ENCODE peak calls at places on chromosomes 2 and 18, in seven cellular contexts. F, V, X, H, Z, E and G are unnamed samples.

GRCh38 chr2:1854747-1855146 is 110.4 kb upstream of the PXDN start:
- DNase-seq in X (no peak), F (peak), H (no peak), V (no peak), E (no peak), Z (no peak), G (no peak)

GRCh38 chr2:217890445-217890844 is 112.3 kb downstream of the TNS1 start:
- DNase-seq in Z (no peak), E (no peak), H (peak), V (no peak), F (peak), X (no peak), G (no peak)

GRCh38 chr18:63788447-63789096 is 13.4 kb downstream of the SERPINB7 start:
- DNase-seq in Z (no peak), H (peak), E (peak), V (peak), X (peak), F (peak), G (peak)

GRCh38 chr2:208406474-208407451 is at the start of gene PTH2R:
- DNase-seq in F (no peak), Z (peak), V (no peak), E (no peak), H (peak), X (no peak), G (no peak)

GRCh38 chr2:174343638-174344455 is 9.1 kb downstream of the SP9 start:
- DNase-seq in Z (no peak), H (no peak), E (no peak), V (no peak), F (no peak), X (no peak), G (no peak)

GRCh38 chr2:25982273-25982967 is at the start of gene KIF3C:
- DNase-seq in H (peak), F (peak), Z (peak), V (peak), E (peak), X (no peak), G (peak)

GRCh38 chr18:38923136-38923535 is 1357.5 kb upstream of the CELF4 start:
- DNase-seq in F (no peak), H (no peak), E (no peak), X (no peak), Z (no peak), V (no peak), G (no peak)

GRCh38 chr2:121358291-121358690 is 73.3 kb upstream of the TFCP2L1 start:
- DNase-seq in F (no peak), V (no peak), X (no peak), H (no peak), E (no peak), Z (no peak), G (no peak)

GRCh38 chr18:154151-154550 is 4.2 kb upstream of the USP14 start:
- DNase-seq in E (no peak), X (no peak), H (no peak), V (no peak), F (peak), Z (no peak), G (no peak)

GRCh38 chr2:238897911-238898311 is 50.0 kb downstream of the TWIST2 start:
- DNase-seq in X (no peak), Z (no peak), V (no peak), F (no peak), H (no peak), E (no peak), G (no peak)

GRCh38 chr2:46353509-46353908 is 56.3 kb downstream of the EPAS1 start:
- DNase-seq in V (no peak), H (peak), E (no peak), X (no peak), F (no peak), Z (no peak), G (no peak)

GRCh38 chr2:111235616-111236015 is 114.9 kb downstream of the BCL2L11 start:
- DNase-seq in Z (no peak), F (no peak), X (no peak), V (no peak), H (no peak), E (no peak), G (no peak)

GRCh38 chr2:11459816-11460215 is 6.1 kb downstream of the E2F6 start:
- DNase-seq in F (no peak), V (no peak), E (no peak), X (no peak), H (no peak), Z (no peak), G (no peak)

GRCh38 chr18:13725566-13726227 is 661 bp downstream of the FAM210A start:
- DNase-seq in Z (no peak), F (no peak), V (peak), X (no peak), E (peak), H (peak), G (no peak)

GRCh38 chr18:49572935-49573334 is 11.1 kb downstream of the LIPG start:
- DNase-seq in X (no peak), V (no peak), F (no peak), E (no peak), H (no peak), Z (no peak), G (no peak)

GRCh38 chr2:129709030-129709955 is 270.2 kb upstream of the RAB6C start:
- DNase-seq in F (no peak), E (no peak), H (no peak), Z (no peak), V (peak), X (no peak), G (no peak)

GRCh38 chr2:178295115-178295514 is 100.8 kb downstream of the OSBPL6 start:
- DNase-seq in X (no peak), E (no peak), H (no peak), V (no peak), Z (no peak), F (no peak), G (no peak)

GRCh38 chr2:108169982-108170625 is 69.7 kb upstream of the SULT1C3 start:
- DNase-seq in Z (no peak), V (no peak), H (no peak), E (no peak), F (no peak), X (no peak), G (no peak)
- TF ChIP-seq CTCF in Z (no peak), V (peak), H (peak), E (peak), F (peak), X (peak), G (peak)

GRCh38 chr2:73984203-73984921 is at the start of gene TET3:
- DNase-seq in V (no peak), H (peak), X (no peak), E (peak), F (no peak), Z (peak), G (no peak)
- TF ChIP-seq CTCF in V (no peak), H (no peak), X (no peak), E (no peak), F (no peak), Z (no peak), G (no peak)

DNA sequence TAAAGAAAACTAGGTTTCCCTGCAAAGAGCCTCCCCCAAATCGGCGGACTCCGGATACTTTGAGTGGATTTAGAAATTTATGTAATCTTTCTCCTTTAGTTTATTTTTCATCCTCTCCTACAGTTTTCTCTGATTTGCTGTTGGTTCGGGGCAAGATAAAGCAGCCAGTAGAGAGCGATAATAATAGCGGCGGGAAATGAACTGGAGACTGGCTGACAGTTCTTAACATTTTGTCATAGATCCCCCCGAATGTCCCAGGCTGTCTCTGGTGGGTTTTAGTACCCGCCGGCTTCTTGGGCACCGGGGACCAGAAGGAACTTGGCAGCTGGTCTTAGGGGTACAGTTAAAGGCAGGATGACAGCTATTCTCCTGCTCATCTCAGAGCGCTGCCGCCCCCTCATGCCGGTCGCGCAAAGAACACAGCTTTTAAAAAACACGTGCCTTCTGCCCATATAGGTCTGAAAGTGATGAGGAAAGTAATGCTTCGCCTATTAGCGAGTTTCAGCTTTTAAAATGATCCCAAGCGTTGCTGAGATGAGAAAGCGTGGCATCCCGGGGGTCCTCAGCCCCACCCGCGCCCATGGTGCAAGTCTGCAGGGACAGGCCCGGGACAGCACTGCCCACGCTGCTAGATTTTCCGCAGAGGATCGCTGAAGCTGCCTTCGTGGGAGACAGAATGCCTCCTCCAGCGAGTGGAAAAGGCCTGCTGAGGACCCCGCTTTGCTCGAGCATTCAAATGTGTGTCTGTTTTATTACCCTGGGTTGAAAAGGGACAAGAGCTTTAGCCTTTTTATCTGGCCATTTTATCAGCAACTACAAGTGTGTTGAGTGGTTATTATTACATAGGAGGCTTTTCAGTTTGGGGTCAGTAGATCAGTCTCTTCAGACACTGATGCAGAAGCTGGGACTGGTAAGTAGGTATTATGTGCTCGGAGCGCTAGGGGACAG is 3.8 kb downstream of the ONECUT2 start:
- DNase-seq in H (no peak), X (no peak), E (no peak), F (no peak), Z (no peak), V (no peak), G (no peak)
- TF ChIP-seq CTCF in H (no peak), X (no peak), E (no peak), F (no peak), Z (no peak), V (no peak), G (no peak)

GRCh38 chr2:27320958-27321543 is 1.8 kb downstream of the MPV17 start:
- DNase-seq in E (no peak), Z (peak), F (peak), V (no peak), X (peak), H (peak), G (no peak)
- TF ChIP-seq CTCF in E (no peak), Z (no peak), F (peak), V (no peak), X (peak), H (peak), G (no peak)

GRCh38 chr2:240527153-240527750 is 30.5 kb downstream of the ANKMY1 start:
- DNase-seq in V (no peak), F (no peak), E (no peak), H (no peak), X (no peak), Z (no peak), G (no peak)
- TF ChIP-seq CTCF in V (no peak), F (no peak), E (no peak), H (no peak), X (no peak), Z (no peak), G (no peak)

GRCh38 chr2:189222440-189222839 is 42.9 kb upstream of the COL5A2 start:
- DNase-seq in E (no peak), V (no peak), F (no peak), H (peak), Z (peak), X (no peak), G (no peak)

GRCh38 chr2:189226017-189226416 is 46.5 kb upstream of the COL5A2 start:
- DNase-seq in Z (no peak), V (no peak), X (no peak), H (no peak), F (no peak), E (no peak), G (no peak)

GRCh38 chr2:189221811-189222210 is 42.2 kb upstream of the COL5A2 start:
- DNase-seq in H (no peak), F (no peak), X (no peak), E (no peak), V (no peak), Z (no peak), G (no peak)

GRCh38 chr2:189225032-189225431 is 45.5 kb upstream of the COL5A2 start:
- DNase-seq in Z (no peak), E (no peak), H (no peak), F (no peak), X (no peak), V (peak), G (no peak)
- TF ChIP-seq CTCF in Z (no peak), E (no peak), H (no peak), F (no peak), X (no peak), V (no peak), G (no peak)

DNA sequence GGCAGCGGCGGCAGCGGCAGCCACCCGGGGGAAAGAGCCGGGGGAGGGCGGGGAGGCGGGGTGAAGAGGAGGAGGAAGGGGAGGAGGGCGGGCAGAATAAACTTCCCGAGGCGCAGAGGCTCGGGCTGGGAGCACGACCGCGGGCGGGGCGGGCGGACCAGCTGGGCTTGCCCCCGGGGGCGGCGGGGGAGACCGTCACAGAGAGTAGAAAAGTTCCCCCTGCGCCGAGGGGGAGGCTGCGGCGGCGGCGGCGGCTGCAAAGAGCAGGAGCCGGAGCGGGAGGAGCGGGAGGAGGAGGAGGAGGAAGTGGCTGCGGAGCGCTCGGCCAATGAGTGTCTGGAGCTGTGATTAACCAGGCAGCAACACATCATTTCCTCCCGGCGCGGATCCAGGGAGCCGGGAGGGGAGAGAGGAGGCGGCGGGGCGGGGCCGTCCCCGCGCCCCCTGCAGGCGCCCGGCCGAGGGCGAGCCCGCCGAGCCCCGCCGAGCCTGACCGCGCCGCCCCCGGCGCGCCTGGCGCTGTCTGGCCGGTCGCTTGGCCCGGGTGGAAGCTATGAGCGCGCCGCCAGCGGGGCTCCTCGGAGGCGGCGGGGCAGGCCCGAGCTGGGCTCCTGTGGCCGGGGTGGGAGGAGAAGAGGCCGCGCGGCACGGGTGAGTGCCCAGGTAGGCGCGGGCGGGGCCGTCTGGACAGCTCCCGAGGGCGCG is at the start of gene ACVR1:
- DNase-seq in X (peak), E (peak), V (peak), Z (peak), F (peak), H (peak), G (peak)
- TF ChIP-seq CTCF in X (no peak), E (no peak), V (peak), Z (peak), F (no peak), H (peak), G (peak)

GRCh38 chr2:27249891-27250651 is 12.8 kb downstream of the SLC30A3 start:
- DNase-seq in V (no peak), H (peak), E (peak), F (peak), Z (peak), X (no peak), G (no peak)
- TF ChIP-seq CTCF in V (peak), H (peak), E (peak), F (peak), Z (peak), X (peak), G (peak)

DNA sequence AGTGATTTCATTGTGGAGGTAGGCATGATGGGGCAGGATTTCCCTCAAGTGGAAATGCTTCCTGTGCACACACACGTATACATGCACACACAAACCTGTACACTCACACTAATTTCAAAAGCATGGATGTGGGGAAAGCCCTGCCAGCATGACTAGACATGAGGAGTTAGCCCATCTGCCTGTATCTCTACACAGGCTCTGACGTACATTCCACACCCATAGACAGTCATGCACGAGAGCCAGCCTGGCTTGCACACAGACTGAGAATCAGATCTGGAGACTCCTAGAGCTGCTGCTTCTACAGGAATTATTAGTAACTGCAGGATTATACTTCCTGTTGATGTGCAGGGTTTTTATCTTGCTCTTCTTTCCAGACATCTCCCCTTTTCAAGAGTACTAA is 27.3 kb upstream of the NFU1 start:
- DNase-seq in E (no peak), X (no peak), Z (no peak), H (peak), F (peak), V (no peak), G (no peak)
- TF ChIP-seq CTCF in E (no peak), X (no peak), Z (no peak), H (no peak), F (no peak), V (no peak), G (no peak)

GRCh38 chr18:26547302-26548143 is 830 bp downstream of the KCTD1 start:
- DNase-seq in X (peak), H (peak), V (peak), F (peak), Z (peak), E (peak), G (no peak)
- TF ChIP-seq CTCF in X (peak), H (peak), V (peak), F (peak), Z (peak), E (no peak), G (peak)